ENCODE peak calls at places on chromosomes 13 and 19, in six cellular contexts. One of them, this sample, is unnamed.

GRCh38 chr19:12939292-12939606 is 840 bp downstream of the CALR start:
- DNase-seq in A673: no peak
- DNase-seq in pons: no peak
- DNase-seq in NCI-H748 treated with DMSO at 0.1 percent for 48 hours: no peak
- DNase-seq in RWPE2: no peak
- DNase-seq in PC-3: peak
- DNase-seq in this sample: peak

GRCh38 chr13:67776171-67776570 is 546.0 kb upstream of the PCDH9 start:
- DNase-seq in NCI-H748 treated with DMSO at 0.1 percent for 48 hours: no peak
- DNase-seq in PC-3: no peak
- DNase-seq in RWPE2: no peak
- DNase-seq in pons: no peak
- DNase-seq in A673: peak
- DNase-seq in this sample: no peak

GRCh38 chr19:34676697-34677385 is at the start of gene SCGB2B2:
- DNase-seq in A673: peak
- DNase-seq in PC-3: peak
- DNase-seq in RWPE2: peak
- DNase-seq in pons: no peak
- DNase-seq in NCI-H748 treated with DMSO at 0.1 percent for 48 hours: peak
- DNase-seq in this sample: peak

GRCh38 chr19:4575267-4575793 is 15.8 kb upstream of the SEMA6B start:
- DNase-seq in RWPE2: no peak
- DNase-seq in pons: no peak
- DNase-seq in NCI-H748 treated with DMSO at 0.1 percent for 48 hours: no peak
- DNase-seq in PC-3: peak
- DNase-seq in A673: peak
- DNase-seq in this sample: no peak

GRCh38 chr19:54162241-54162805 is 2.8 kb upstream of the LENG1 start:
- DNase-seq in pons: peak
- DNase-seq in A673: peak
- DNase-seq in PC-3: peak
- DNase-seq in NCI-H748 treated with DMSO at 0.1 percent for 48 hours: peak
- DNase-seq in RWPE2: peak
- DNase-seq in this sample: peak

GRCh38 chr19:14826006-14826405 is 9.0 kb downstream of the OR7A5 start:
- DNase-seq in RWPE2: no peak
- DNase-seq in PC-3: peak
- DNase-seq in NCI-H748 treated with DMSO at 0.1 percent for 48 hours: no peak
- DNase-seq in pons: no peak
- DNase-seq in A673: no peak
- DNase-seq in this sample: no peak

GRCh38 chr13:106595623-106596022 is 27.7 kb upstream of the ARGLU1 start:
- DNase-seq in RWPE2: no peak
- DNase-seq in A673: no peak
- DNase-seq in NCI-H748 treated with DMSO at 0.1 percent for 48 hours: no peak
- DNase-seq in pons: no peak
- DNase-seq in PC-3: no peak
- DNase-seq in this sample: no peak

GRCh38 chr13:36131215-36131930 is at the start of gene DCLK1:
- DNase-seq in RWPE2: peak
- DNase-seq in NCI-H748 treated with DMSO at 0.1 percent for 48 hours: peak
- DNase-seq in PC-3: no peak
- DNase-seq in pons: no peak
- DNase-seq in A673: peak
- DNase-seq in this sample: peak

GRCh38 chr19:35545001-35545854 is at the start of gene TMEM147:
- DNase-seq in RWPE2: peak
- DNase-seq in A673: peak
- DNase-seq in pons: peak
- DNase-seq in NCI-H748 treated with DMSO at 0.1 percent for 48 hours: peak
- DNase-seq in PC-3: peak
- DNase-seq in this sample: peak

GRCh38 chr19:17784201-17785008 is 10.5 kb upstream of the B3GNT3 start:
- DNase-seq in RWPE2: no peak
- DNase-seq in NCI-H748 treated with DMSO at 0.1 percent for 48 hours: no peak
- DNase-seq in pons: peak
- DNase-seq in A673: peak
- DNase-seq in PC-3: peak
- DNase-seq in this sample: peak

GRCh38 chr13:69579351-69579750 is 528.3 kb upstream of the ATXN8OS start:
- DNase-seq in PC-3: peak
- DNase-seq in NCI-H748 treated with DMSO at 0.1 percent for 48 hours: no peak
- DNase-seq in pons: peak
- DNase-seq in RWPE2: no peak
- DNase-seq in A673: peak
- DNase-seq in this sample: no peak

GRCh38 chr13:29817604-29818378 is 32.6 kb downstream of the UBL3 start:
- DNase-seq in pons: peak
- DNase-seq in A673: no peak
- DNase-seq in NCI-H748 treated with DMSO at 0.1 percent for 48 hours: no peak
- DNase-seq in RWPE2: no peak
- DNase-seq in PC-3: no peak
- DNase-seq in this sample: no peak

GRCh38 chr19:43409415-43409814 is 5.3 kb upstream of the TEX101 start:
- DNase-seq in NCI-H748 treated with DMSO at 0.1 percent for 48 hours: no peak
- DNase-seq in A673: no peak
- DNase-seq in pons: no peak
- DNase-seq in RWPE2: no peak
- DNase-seq in PC-3: no peak
- DNase-seq in this sample: no peak

GRCh38 chr13:23506821-23507210 is 63.4 kb upstream of the TNFRSF19 start:
- DNase-seq in pons: no peak
- DNase-seq in RWPE2: no peak
- DNase-seq in NCI-H748 treated with DMSO at 0.1 percent for 48 hours: no peak
- DNase-seq in PC-3: peak
- DNase-seq in A673: no peak
- DNase-seq in this sample: no peak

GRCh38 chr19:57888107-57888493 is 737 bp downstream of the ZNF814 start:
- DNase-seq in NCI-H748 treated with DMSO at 0.1 percent for 48 hours: peak
- DNase-seq in RWPE2: no peak
- DNase-seq in PC-3: no peak
- DNase-seq in A673: peak
- DNase-seq in pons: peak
- DNase-seq in this sample: no peak

GRCh38 chr19:19032420-19033175 is 719 bp downstream of the SUGP2 start:
- DNase-seq in NCI-H748 treated with DMSO at 0.1 percent for 48 hours: peak
- DNase-seq in pons: peak
- DNase-seq in RWPE2: no peak
- DNase-seq in A673: peak
- DNase-seq in PC-3: peak
- DNase-seq in this sample: peak

GRCh38 chr19:51916167-51916566 is 11.1 kb upstream of the ZNF613 start:
- DNase-seq in A673: no peak
- DNase-seq in RWPE2: no peak
- DNase-seq in PC-3: no peak
- DNase-seq in pons: no peak
- DNase-seq in NCI-H748 treated with DMSO at 0.1 percent for 48 hours: no peak
- DNase-seq in this sample: no peak

GRCh38 chr19:45423589-45424190 is at the start of gene ERCC1:
- DNase-seq in pons: peak
- DNase-seq in NCI-H748 treated with DMSO at 0.1 percent for 48 hours: peak
- DNase-seq in RWPE2: peak
- DNase-seq in PC-3: peak
- DNase-seq in A673: peak
- DNase-seq in this sample: peak

GRCh38 chr13:85332595-85332994 is 466.6 kb downstream of the SLITRK6 start:
- DNase-seq in NCI-H748 treated with DMSO at 0.1 percent for 48 hours: no peak
- DNase-seq in pons: no peak
- DNase-seq in RWPE2: no peak
- DNase-seq in A673: no peak
- DNase-seq in PC-3: peak
- DNase-seq in this sample: no peak

GRCh38 chr13:27375686-27376326 is 48.6 kb upstream of the GTF3A start:
- DNase-seq in A673: peak
- DNase-seq in PC-3: peak
- DNase-seq in RWPE2: no peak
- DNase-seq in pons: peak
- DNase-seq in NCI-H748 treated with DMSO at 0.1 percent for 48 hours: peak
- DNase-seq in this sample: peak

GRCh38 chr19:39059302-39059701 is 24.9 kb upstream of the ACP7 start:
- DNase-seq in NCI-H748 treated with DMSO at 0.1 percent for 48 hours: no peak
- DNase-seq in A673: no peak
- DNase-seq in pons: no peak
- DNase-seq in PC-3: no peak
- DNase-seq in RWPE2: no peak
- DNase-seq in this sample: no peak

GRCh38 chr13:75656590-75656989 is 20.5 kb downstream of the LMO7 start:
- DNase-seq in pons: no peak
- DNase-seq in RWPE2: no peak
- DNase-seq in A673: peak
- DNase-seq in NCI-H748 treated with DMSO at 0.1 percent for 48 hours: no peak
- DNase-seq in PC-3: no peak
- DNase-seq in this sample: no peak

GRCh38 chr19:8654591-8655339 is 24.3 kb downstream of the NFILZ start:
- DNase-seq in NCI-H748 treated with DMSO at 0.1 percent for 48 hours: no peak
- DNase-seq in pons: no peak
- DNase-seq in RWPE2: no peak
- DNase-seq in A673: peak
- DNase-seq in PC-3: peak
- DNase-seq in this sample: peak

GRCh38 chr13:27650312-27650711 is 28.6 kb downstream of the POLR1D start:
- DNase-seq in A673: no peak
- DNase-seq in NCI-H748 treated with DMSO at 0.1 percent for 48 hours: no peak
- DNase-seq in pons: no peak
- DNase-seq in RWPE2: no peak
- DNase-seq in PC-3: no peak
- DNase-seq in this sample: no peak

GRCh38 chr13:101398920-101399319 is 17.4 kb downstream of the NALCN start:
- DNase-seq in PC-3: peak
- DNase-seq in RWPE2: no peak
- DNase-seq in pons: no peak
- DNase-seq in NCI-H748 treated with DMSO at 0.1 percent for 48 hours: no peak
- DNase-seq in A673: no peak
- DNase-seq in this sample: no peak